ENCODE peak calls at places on chromosomes 2 and 18, in eight cellular contexts. One of them, this sample, is unnamed.
A peak's percentile ranks its signal among the peaks of the same experiment; 100 is the strongest.

GRCh38 chr2:71459084-71459431 is 5.7 kb downstream of the DYSF start:
- DNase-seq in GDM1: no peak
- DNase-seq in GM23338: no peak
- DNase-seq in effector memory CD8-positive, alpha-beta T cell: no peak
- DNase-seq in kidney epithelial cell: no peak
- DNase-seq in lung: peak; percentile 10
- DNase-seq in psoas muscle: no peak
- DNase-seq in kidney tubule cell: no peak
- DNase-seq in this sample: no peak

GRCh38 chr2:65134158-65134557 is 4.3 kb upstream of the RAB1A start:
- DNase-seq in GDM1: no peak
- DNase-seq in GM23338: no peak
- DNase-seq in effector memory CD8-positive, alpha-beta T cell: no peak
- DNase-seq in kidney epithelial cell: no peak
- DNase-seq in lung: no peak
- DNase-seq in psoas muscle: no peak
- DNase-seq in kidney tubule cell: no peak
- DNase-seq in this sample: no peak

GRCh38 chr2:109083771-109084170 is 45.2 kb upstream of the SH3RF3 start:
- DNase-seq in GDM1: no peak
- DNase-seq in GM23338: no peak
- DNase-seq in effector memory CD8-positive, alpha-beta T cell: no peak
- DNase-seq in kidney epithelial cell: no peak
- DNase-seq in lung: no peak
- DNase-seq in psoas muscle: no peak
- DNase-seq in kidney tubule cell: no peak
- DNase-seq in this sample: no peak

GRCh38 chr2:169363570-169364150 is 1.3 kb upstream of the LRP2 start:
- DNase-seq in GDM1: no peak
- DNase-seq in GM23338: peak; percentile 53
- DNase-seq in effector memory CD8-positive, alpha-beta T cell: peak; percentile 14
- DNase-seq in kidney epithelial cell: no peak
- DNase-seq in lung: peak; percentile 58
- DNase-seq in psoas muscle: peak; percentile 11
- DNase-seq in kidney tubule cell: peak; percentile 21
- DNase-seq in this sample: peak; percentile 64

GRCh38 chr2:106596844-106597243 is 109.7 kb downstream of the CD8B2 start:
- DNase-seq in GDM1: no peak
- DNase-seq in GM23338: peak; percentile 67
- DNase-seq in effector memory CD8-positive, alpha-beta T cell: no peak
- DNase-seq in kidney epithelial cell: no peak
- DNase-seq in lung: no peak
- DNase-seq in psoas muscle: no peak
- DNase-seq in kidney tubule cell: no peak
- DNase-seq in this sample: no peak

GRCh38 chr2:238238766-238239551 is 879 bp downstream of the HES6 start:
- DNase-seq in GDM1: no peak
- DNase-seq in GM23338: peak; percentile 56
- DNase-seq in effector memory CD8-positive, alpha-beta T cell: peak; percentile 35
- DNase-seq in kidney epithelial cell: no peak
- DNase-seq in lung: no peak
- DNase-seq in psoas muscle: peak; percentile 44
- DNase-seq in kidney tubule cell: no peak
- DNase-seq in this sample: no peak

GRCh38 chr2:8575011-8575750 is 106.7 kb upstream of the ID2 start:
- DNase-seq in GDM1: peak; percentile 40
- DNase-seq in GM23338: no peak
- DNase-seq in effector memory CD8-positive, alpha-beta T cell: peak; percentile 57
- DNase-seq in kidney epithelial cell: no peak
- DNase-seq in lung: no peak
- DNase-seq in psoas muscle: no peak
- DNase-seq in kidney tubule cell: no peak
- DNase-seq in this sample: peak; percentile 45

GRCh38 chr18:56770097-56770496 is 118.9 kb downstream of the WDR7 start:
- DNase-seq in GDM1: no peak
- DNase-seq in GM23338: no peak
- DNase-seq in effector memory CD8-positive, alpha-beta T cell: no peak
- DNase-seq in kidney epithelial cell: no peak
- DNase-seq in lung: no peak
- DNase-seq in psoas muscle: no peak
- DNase-seq in kidney tubule cell: no peak
- DNase-seq in this sample: no peak

GRCh38 chr2:19041773-19042172 is 316.6 kb downstream of the OSR1 start:
- DNase-seq in GDM1: no peak
- DNase-seq in GM23338: no peak
- DNase-seq in effector memory CD8-positive, alpha-beta T cell: no peak
- DNase-seq in kidney epithelial cell: no peak
- DNase-seq in lung: no peak
- DNase-seq in psoas muscle: no peak
- DNase-seq in kidney tubule cell: no peak
- DNase-seq in this sample: no peak

GRCh38 chr2:64792310-64792709 is 138.6 kb upstream of the SERTAD2 start:
- DNase-seq in GDM1: no peak
- DNase-seq in GM23338: no peak
- DNase-seq in effector memory CD8-positive, alpha-beta T cell: no peak
- DNase-seq in kidney epithelial cell: no peak
- DNase-seq in lung: no peak
- DNase-seq in psoas muscle: no peak
- DNase-seq in kidney tubule cell: peak; percentile 56
- DNase-seq in this sample: no peak

This sample was measured in right lobe of liver.